ENCODE peak calls at places on chromosome 12, in ten cellular contexts. One of them, this sample, is unnamed.

GRCh38 chr12:95548056-95548538 is 3.2 kb downstream of the USP44 start:
- DNase-seq in tibial artery: no peak
- DNase-seq in cardiac muscle cell: peak
- DNase-seq in aorta: peak
- DNase-seq in upper lobe of right lung: peak
- DNase-seq in naive thymus-derived CD4-positive, alpha-beta T cell: peak
- DNase-seq in CD4-positive, CD25-positive, alpha-beta regulatory T cell: no peak
- DNase-seq in MM.1S: no peak
- DNase-seq in fibroblast of lung: no peak
- DNase-seq in pancreas: peak
- DNase-seq in this sample: no peak

GRCh38 chr12:117699575-117699974 is 269.2 kb downstream of the KSR2 start:
- DNase-seq in pancreas: no peak
- DNase-seq in CD4-positive, CD25-positive, alpha-beta regulatory T cell: no peak
- DNase-seq in MM.1S: no peak
- DNase-seq in fibroblast of lung: no peak
- DNase-seq in tibial artery: no peak
- DNase-seq in upper lobe of right lung: no peak
- DNase-seq in cardiac muscle cell: no peak
- DNase-seq in aorta: no peak
- DNase-seq in naive thymus-derived CD4-positive, alpha-beta T cell: no peak
- DNase-seq in this sample: peak

GRCh38 chr12:57609091-57609780 is 2.0 kb upstream of the ARHGEF25 start:
- DNase-seq in naive thymus-derived CD4-positive, alpha-beta T cell: no peak
- DNase-seq in cardiac muscle cell: no peak
- DNase-seq in pancreas: no peak
- DNase-seq in tibial artery: no peak
- DNase-seq in MM.1S: no peak
- DNase-seq in CD4-positive, CD25-positive, alpha-beta regulatory T cell: no peak
- DNase-seq in fibroblast of lung: no peak
- DNase-seq in aorta: no peak
- DNase-seq in upper lobe of right lung: no peak
- DNase-seq in this sample: no peak

GRCh38 chr12:93243689-93244513 is 133.8 kb upstream of the NUDT4 start:
- DNase-seq in naive thymus-derived CD4-positive, alpha-beta T cell: peak
- DNase-seq in aorta: no peak
- DNase-seq in fibroblast of lung: peak
- DNase-seq in MM.1S: peak
- DNase-seq in upper lobe of right lung: no peak
- DNase-seq in CD4-positive, CD25-positive, alpha-beta regulatory T cell: no peak
- DNase-seq in tibial artery: no peak
- DNase-seq in cardiac muscle cell: peak
- DNase-seq in pancreas: peak
- DNase-seq in this sample: peak

GRCh38 chr12:68980476-68981212 is 47.7 kb upstream of the CPM start:
- DNase-seq in naive thymus-derived CD4-positive, alpha-beta T cell: no peak
- DNase-seq in tibial artery: no peak
- DNase-seq in MM.1S: no peak
- DNase-seq in CD4-positive, CD25-positive, alpha-beta regulatory T cell: no peak
- DNase-seq in pancreas: no peak
- DNase-seq in cardiac muscle cell: no peak
- DNase-seq in upper lobe of right lung: no peak
- DNase-seq in aorta: no peak
- DNase-seq in fibroblast of lung: no peak
- DNase-seq in this sample: peak

GRCh38 chr12:113184900-113185179 is 438 bp downstream of the DDX54 start:
- DNase-seq in naive thymus-derived CD4-positive, alpha-beta T cell: peak
- DNase-seq in pancreas: peak
- DNase-seq in upper lobe of right lung: peak
- DNase-seq in cardiac muscle cell: peak
- DNase-seq in aorta: peak
- DNase-seq in fibroblast of lung: peak
- DNase-seq in CD4-positive, CD25-positive, alpha-beta regulatory T cell: peak
- DNase-seq in MM.1S: peak
- DNase-seq in tibial artery: peak
- DNase-seq in this sample: peak

GRCh38 chr12:131454418-131455217 is 256.3 kb upstream of the SFSWAP start:
- DNase-seq in tibial artery: peak
- DNase-seq in aorta: no peak
- DNase-seq in CD4-positive, CD25-positive, alpha-beta regulatory T cell: no peak
- DNase-seq in naive thymus-derived CD4-positive, alpha-beta T cell: no peak
- DNase-seq in MM.1S: peak
- DNase-seq in fibroblast of lung: no peak
- DNase-seq in cardiac muscle cell: peak
- DNase-seq in pancreas: peak
- DNase-seq in upper lobe of right lung: peak
- DNase-seq in this sample: peak

GRCh38 chr12:113452458-113452857 is 19.2 kb downstream of the LHX5 start:
- DNase-seq in aorta: no peak
- DNase-seq in fibroblast of lung: no peak
- DNase-seq in tibial artery: no peak
- DNase-seq in MM.1S: no peak
- DNase-seq in pancreas: no peak
- DNase-seq in naive thymus-derived CD4-positive, alpha-beta T cell: no peak
- DNase-seq in cardiac muscle cell: no peak
- DNase-seq in CD4-positive, CD25-positive, alpha-beta regulatory T cell: no peak
- DNase-seq in upper lobe of right lung: no peak
- DNase-seq in this sample: no peak

GRCh38 chr12:119200601-119201000 is 21.9 kb downstream of the HSPB8 start:
- DNase-seq in pancreas: no peak
- DNase-seq in CD4-positive, CD25-positive, alpha-beta regulatory T cell: no peak
- DNase-seq in aorta: no peak
- DNase-seq in fibroblast of lung: no peak
- DNase-seq in upper lobe of right lung: no peak
- DNase-seq in tibial artery: no peak
- DNase-seq in cardiac muscle cell: no peak
- DNase-seq in naive thymus-derived CD4-positive, alpha-beta T cell: no peak
- DNase-seq in MM.1S: no peak
- DNase-seq in this sample: no peak

GRCh38 chr12:119052001-119052400 is 70.7 kb downstream of the SRRM4 start:
- DNase-seq in CD4-positive, CD25-positive, alpha-beta regulatory T cell: no peak
- DNase-seq in fibroblast of lung: no peak
- DNase-seq in tibial artery: no peak
- DNase-seq in aorta: no peak
- DNase-seq in MM.1S: no peak
- DNase-seq in naive thymus-derived CD4-positive, alpha-beta T cell: no peak
- DNase-seq in upper lobe of right lung: no peak
- DNase-seq in cardiac muscle cell: no peak
- DNase-seq in pancreas: no peak
- DNase-seq in this sample: no peak

GRCh38 chr12:94615284-94616216 is 34.8 kb downstream of the TMCC3 start:
- DNase-seq in tibial artery: no peak
- DNase-seq in fibroblast of lung: peak
- DNase-seq in upper lobe of right lung: no peak
- DNase-seq in cardiac muscle cell: peak
- DNase-seq in MM.1S: no peak
- DNase-seq in CD4-positive, CD25-positive, alpha-beta regulatory T cell: no peak
- DNase-seq in aorta: no peak
- DNase-seq in pancreas: peak
- DNase-seq in naive thymus-derived CD4-positive, alpha-beta T cell: no peak
- DNase-seq in this sample: peak

DNA sequence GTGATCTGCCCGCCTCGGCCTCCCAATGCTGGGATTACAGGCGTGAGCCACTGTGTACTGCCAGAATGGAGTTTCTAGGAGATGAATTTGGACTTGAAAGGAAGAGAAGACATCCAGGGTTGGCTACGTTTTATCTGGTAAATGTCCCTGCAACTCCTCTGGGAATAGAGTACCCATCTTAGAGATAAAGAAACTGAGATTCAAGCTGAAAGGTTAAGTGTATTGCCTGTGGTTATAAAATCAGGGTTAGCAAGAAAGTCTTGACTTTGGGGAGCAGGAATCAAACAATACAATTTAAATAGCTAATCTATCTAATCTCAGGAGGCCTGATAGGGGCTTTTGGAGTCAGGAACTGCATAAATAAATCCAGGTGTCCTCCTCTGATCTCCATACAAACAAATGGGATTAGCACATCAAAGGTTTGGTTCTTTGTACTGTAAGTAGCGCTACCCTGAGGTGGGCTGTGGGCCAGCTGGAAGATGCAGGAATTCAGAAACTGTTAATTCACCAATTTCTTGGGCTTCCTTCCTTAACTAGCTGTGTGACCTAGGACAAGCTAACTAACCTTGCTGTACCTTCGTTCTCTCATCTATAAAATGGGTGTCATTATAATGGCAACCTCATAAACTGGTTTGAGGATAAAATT is 45.1 kb downstream of the TBX3 start:
- DNase-seq in cardiac muscle cell: no peak
- DNase-seq in upper lobe of right lung: no peak
- DNase-seq in tibial artery: no peak
- DNase-seq in naive thymus-derived CD4-positive, alpha-beta T cell: no peak
- DNase-seq in fibroblast of lung: no peak
- DNase-seq in MM.1S: no peak
- DNase-seq in CD4-positive, CD25-positive, alpha-beta regulatory T cell: no peak
- DNase-seq in pancreas: no peak
- DNase-seq in aorta: no peak
- DNase-seq in this sample: no peak
- H3K27ac ChIP-seq in cardiac muscle cell: no peak
- H3K27ac ChIP-seq in upper lobe of right lung: no peak
- H3K27ac ChIP-seq in tibial artery: no peak
- H3K27ac ChIP-seq in naive thymus-derived CD4-positive, alpha-beta T cell: no peak
- H3K27ac ChIP-seq in fibroblast of lung: no peak
- H3K27ac ChIP-seq in MM.1S: no peak
- H3K27ac ChIP-seq in CD4-positive, CD25-positive, alpha-beta regulatory T cell: no peak
- H3K27ac ChIP-seq in pancreas: no peak
- H3K27ac ChIP-seq in aorta: no peak
- H3K27ac ChIP-seq in this sample: no peak

DNA sequence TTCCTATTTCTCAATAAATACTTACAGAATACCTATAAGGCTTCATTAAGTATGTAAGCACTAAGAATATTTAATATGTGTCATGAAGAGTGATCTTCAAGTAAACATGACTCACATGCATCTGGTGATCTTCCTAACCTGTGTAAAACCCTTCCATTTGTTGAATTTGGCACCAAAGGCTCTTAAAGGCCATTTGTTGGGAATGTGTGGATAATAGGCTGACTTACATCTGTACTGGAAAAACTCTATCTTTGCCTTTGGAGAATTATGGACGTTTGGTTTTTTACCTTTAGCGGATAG is 104.7 kb upstream of the AMN1 start:
- DNase-seq in fibroblast of lung: no peak
- DNase-seq in pancreas: no peak
- DNase-seq in aorta: no peak
- DNase-seq in tibial artery: no peak
- DNase-seq in upper lobe of right lung: no peak
- DNase-seq in naive thymus-derived CD4-positive, alpha-beta T cell: no peak
- DNase-seq in CD4-positive, CD25-positive, alpha-beta regulatory T cell: no peak
- DNase-seq in MM.1S: no peak
- DNase-seq in cardiac muscle cell: no peak
- DNase-seq in this sample: peak
- H3K27ac ChIP-seq in fibroblast of lung: no peak
- H3K27ac ChIP-seq in pancreas: no peak
- H3K27ac ChIP-seq in aorta: no peak
- H3K27ac ChIP-seq in tibial artery: no peak
- H3K27ac ChIP-seq in upper lobe of right lung: no peak
- H3K27ac ChIP-seq in naive thymus-derived CD4-positive, alpha-beta T cell: no peak
- H3K27ac ChIP-seq in CD4-positive, CD25-positive, alpha-beta regulatory T cell: peak
- H3K27ac ChIP-seq in MM.1S: no peak
- H3K27ac ChIP-seq in cardiac muscle cell: no peak
- H3K27ac ChIP-seq in this sample: no peak

GRCh38 chr12:89353188-89353822 is 1.0 kb upstream of the DUSP6 start:
- DNase-seq in tibial artery: peak
- DNase-seq in MM.1S: peak
- DNase-seq in CD4-positive, CD25-positive, alpha-beta regulatory T cell: peak
- DNase-seq in naive thymus-derived CD4-positive, alpha-beta T cell: peak
- DNase-seq in fibroblast of lung: peak
- DNase-seq in cardiac muscle cell: peak
- DNase-seq in upper lobe of right lung: peak
- DNase-seq in pancreas: peak
- DNase-seq in aorta: peak
- DNase-seq in this sample: peak
- H3K27ac ChIP-seq in tibial artery: peak
- H3K27ac ChIP-seq in MM.1S: peak
- H3K27ac ChIP-seq in CD4-positive, CD25-positive, alpha-beta regulatory T cell: peak
- H3K27ac ChIP-seq in naive thymus-derived CD4-positive, alpha-beta T cell: peak
- H3K27ac ChIP-seq in fibroblast of lung: peak
- H3K27ac ChIP-seq in cardiac muscle cell: peak
- H3K27ac ChIP-seq in upper lobe of right lung: peak
- H3K27ac ChIP-seq in pancreas: peak
- H3K27ac ChIP-seq in aorta: peak
- H3K27ac ChIP-seq in this sample: peak

GRCh38 chr12:48930475-48930874 is 5.2 kb upstream of the FKBP11 start:
- DNase-seq in cardiac muscle cell: no peak
- DNase-seq in upper lobe of right lung: no peak
- DNase-seq in tibial artery: no peak
- DNase-seq in pancreas: no peak
- DNase-seq in naive thymus-derived CD4-positive, alpha-beta T cell: no peak
- DNase-seq in fibroblast of lung: no peak
- DNase-seq in aorta: no peak
- DNase-seq in CD4-positive, CD25-positive, alpha-beta regulatory T cell: no peak
- DNase-seq in MM.1S: no peak
- DNase-seq in this sample: no peak

GRCh38 chr12:48932878-48933277 is 7.6 kb upstream of the FKBP11 start:
- DNase-seq in cardiac muscle cell: no peak
- DNase-seq in tibial artery: no peak
- DNase-seq in fibroblast of lung: no peak
- DNase-seq in pancreas: no peak
- DNase-seq in CD4-positive, CD25-positive, alpha-beta regulatory T cell: no peak
- DNase-seq in MM.1S: no peak
- DNase-seq in naive thymus-derived CD4-positive, alpha-beta T cell: no peak
- DNase-seq in upper lobe of right lung: no peak
- DNase-seq in aorta: no peak
- DNase-seq in this sample: no peak

GRCh38 chr12:48936379-48936979 is 11.2 kb upstream of the FKBP11 start:
- DNase-seq in cardiac muscle cell: peak
- DNase-seq in upper lobe of right lung: peak
- DNase-seq in naive thymus-derived CD4-positive, alpha-beta T cell: peak
- DNase-seq in MM.1S: peak
- DNase-seq in tibial artery: peak
- DNase-seq in CD4-positive, CD25-positive, alpha-beta regulatory T cell: peak
- DNase-seq in aorta: peak
- DNase-seq in fibroblast of lung: peak
- DNase-seq in pancreas: peak
- DNase-seq in this sample: peak

GRCh38 chr12:48934312-48934706 is 9.0 kb upstream of the FKBP11 start:
- DNase-seq in cardiac muscle cell: peak
- DNase-seq in tibial artery: no peak
- DNase-seq in CD4-positive, CD25-positive, alpha-beta regulatory T cell: no peak
- DNase-seq in pancreas: no peak
- DNase-seq in MM.1S: peak
- DNase-seq in naive thymus-derived CD4-positive, alpha-beta T cell: no peak
- DNase-seq in aorta: no peak
- DNase-seq in upper lobe of right lung: no peak
- DNase-seq in fibroblast of lung: no peak
- DNase-seq in this sample: peak

DNA sequence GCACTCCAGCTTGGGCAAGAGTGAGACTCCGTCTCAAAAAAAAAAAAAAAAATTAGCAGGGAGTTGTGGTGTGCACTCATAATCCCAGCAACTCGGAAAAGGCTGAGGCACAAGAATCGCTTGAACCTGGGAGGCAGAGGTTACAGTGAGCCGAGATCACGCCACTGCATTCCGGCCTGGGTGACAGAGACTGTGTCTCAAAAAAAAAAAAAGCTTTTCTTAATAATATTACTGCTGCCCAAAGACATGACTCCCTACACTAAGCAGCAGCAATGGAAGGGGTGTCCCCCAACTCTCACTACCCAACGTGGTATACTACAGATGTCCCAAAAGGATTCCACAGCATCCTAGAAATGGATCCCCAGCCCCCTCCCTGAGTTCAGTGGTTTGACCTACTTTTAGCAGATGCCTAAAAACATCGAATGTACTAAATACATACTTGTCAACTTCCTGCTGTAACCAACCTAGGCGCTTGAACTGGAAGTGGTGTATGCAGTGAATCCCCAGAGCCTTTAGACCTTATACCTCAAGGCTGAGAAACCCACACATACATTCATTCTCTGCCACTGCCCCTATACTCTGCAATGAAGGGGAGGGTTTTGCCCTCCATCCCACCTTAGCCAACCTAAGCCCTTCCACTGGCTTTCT is 8.5 kb upstream of the FKBP11 start:
- DNase-seq in aorta: no peak
- DNase-seq in pancreas: no peak
- DNase-seq in CD4-positive, CD25-positive, alpha-beta regulatory T cell: no peak
- DNase-seq in MM.1S: no peak
- DNase-seq in fibroblast of lung: no peak
- DNase-seq in cardiac muscle cell: no peak
- DNase-seq in tibial artery: no peak
- DNase-seq in upper lobe of right lung: no peak
- DNase-seq in naive thymus-derived CD4-positive, alpha-beta T cell: no peak
- DNase-seq in this sample: no peak
- H3K27ac ChIP-seq in aorta: no peak
- H3K27ac ChIP-seq in pancreas: no peak
- H3K27ac ChIP-seq in CD4-positive, CD25-positive, alpha-beta regulatory T cell: no peak
- H3K27ac ChIP-seq in MM.1S: no peak
- H3K27ac ChIP-seq in fibroblast of lung: no peak
- H3K27ac ChIP-seq in cardiac muscle cell: no peak
- H3K27ac ChIP-seq in tibial artery: no peak
- H3K27ac ChIP-seq in upper lobe of right lung: peak
- H3K27ac ChIP-seq in naive thymus-derived CD4-positive, alpha-beta T cell: no peak
- H3K27ac ChIP-seq in this sample: no peak

This sample was measured in PC-3.